ENCODE peak calls at places on chromosome 15, in six cellular contexts. T is sigmoid colon; P is effector memory CD4-positive, alpha-beta T cell; J is CD8-positive, alpha-beta memory T cell; L is RWPE2; I is astrocyte. E is an unnamed sample.

GRCh38 chr15:69609176-69609575 is 156.6 kb downstream of the RPLP1 start:
- DNase-seq in T (no peak), P (no peak), J (no peak), L (peak), I (peak), E (no peak)

GRCh38 chr15:70447081-70447480 is 316.3 kb downstream of the UACA start:
- DNase-seq in T (no peak), P (no peak), J (no peak), L (no peak), I (no peak), E (no peak)

GRCh38 chr15:69554321-69554961 is 101.8 kb downstream of the RPLP1 start:
- DNase-seq in T (no peak), P (no peak), J (no peak), L (no peak), I (no peak), E (no peak)

GRCh38 chr15:56537881-56538280 is 72.9 kb upstream of the MNS1 start:
- DNase-seq in T (no peak), P (peak), J (peak), L (peak), I (peak), E (no peak)

GRCh38 chr15:28913171-28913765 is 27.5 kb downstream of the APBA2 start:
- DNase-seq in T (peak), P (no peak), J (no peak), L (peak), I (no peak), E (no peak)

GRCh38 chr15:74454764-74455500 is 6.0 kb downstream of the UBL7 start:
- DNase-seq in T (no peak), P (no peak), J (no peak), L (no peak), I (no peak), E (no peak)

GRCh38 chr15:93072440-93073394 is 16.3 kb downstream of the RGMA start:
- DNase-seq in T (peak), P (no peak), J (no peak), L (no peak), I (peak), E (peak)

GRCh38 chr15:91882858-91883586 is 29.5 kb downstream of the SLCO3A1 start:
- DNase-seq in T (no peak), P (no peak), J (no peak), L (no peak), I (peak), E (no peak)

GRCh38 chr15:72070817-72071447 is 47.0 kb downstream of the MYO9A start:
- DNase-seq in T (no peak), P (no peak), J (no peak), L (no peak), I (no peak), E (no peak)

GRCh38 chr15:48285329-48286214 is 45.7 kb upstream of the DUT start:
- DNase-seq in T (peak), P (no peak), J (no peak), L (no peak), I (peak), E (peak)

GRCh38 chr15:20344601-20345400 is 196.8 kb downstream of the GOLGA6L6 start:
- DNase-seq in T (peak), P (no peak), J (no peak), L (peak), I (no peak), E (no peak)

GRCh38 chr15:38054488-38054887 is 120.0 kb downstream of the TMCO5A start:
- DNase-seq in T (no peak), P (no peak), J (no peak), L (no peak), I (peak), E (peak)

GRCh38 chr15:58987036-58987435 is 427 bp upstream of the RNF111 start:
- DNase-seq in T (no peak), P (no peak), J (no peak), L (no peak), I (no peak), E (no peak)

GRCh38 chr15:63341898-63342297 is 39.7 kb downstream of the CA12 start:
- DNase-seq in T (no peak), P (no peak), J (no peak), L (no peak), I (no peak), E (no peak)

GRCh38 chr15:100279849-100280248 is 61.9 kb downstream of the ADAMTS17 start:
- DNase-seq in T (no peak), P (no peak), J (no peak), L (no peak), I (no peak), E (no peak)
- H3K27ac ChIP-seq in T (no peak), P (no peak), J (no peak), L (no peak), I (no peak), E (no peak)

DNA sequence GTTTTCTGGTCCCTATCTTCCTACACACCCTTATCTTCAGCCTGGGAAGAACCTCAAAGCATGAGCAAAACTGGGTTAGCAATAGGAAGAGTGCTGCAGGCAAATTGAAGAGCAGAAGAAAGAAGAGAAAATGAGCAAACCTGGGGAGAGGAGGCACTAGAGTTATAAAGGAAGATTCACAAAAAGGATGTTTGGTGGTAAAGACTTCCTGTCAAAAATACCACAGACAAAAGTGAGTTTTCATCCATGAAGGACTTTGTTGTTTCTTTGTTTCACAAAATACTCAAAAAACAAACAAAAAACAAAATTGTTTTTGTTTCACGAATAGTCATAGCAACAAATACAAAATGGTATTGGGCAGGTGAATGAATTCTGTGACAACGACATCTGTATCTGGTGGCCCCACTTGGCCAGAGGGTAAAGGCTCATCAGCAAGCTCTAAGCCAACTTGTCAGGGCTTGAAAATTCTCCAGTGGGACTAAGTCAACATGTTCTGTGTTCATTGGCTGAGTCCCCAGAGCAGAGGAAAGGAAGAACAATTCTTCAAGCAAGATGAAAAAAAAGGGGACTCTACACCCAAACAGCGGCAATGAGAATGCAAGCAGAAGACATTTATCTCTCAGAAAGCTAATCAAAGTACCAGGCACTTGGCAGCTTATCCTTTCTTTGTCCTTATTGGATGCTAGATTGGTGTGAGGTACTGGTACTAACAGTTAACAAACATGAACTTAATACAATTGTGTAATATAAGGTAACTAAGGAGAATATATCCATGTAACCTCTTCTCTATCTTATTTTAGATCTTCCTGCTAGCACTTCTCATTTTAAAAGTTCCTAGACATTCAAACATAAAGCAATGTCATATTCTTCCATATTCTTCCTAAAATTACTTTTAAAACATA is 9.7 kb downstream of the ATP8B4 start:
- DNase-seq in T (no peak), P (no peak), J (no peak), L (no peak), I (peak), E (peak)
- H3K27ac ChIP-seq in T (no peak), P (no peak), J (no peak), L (no peak), I (no peak), E (no peak)

GRCh38 chr15:101437618-101438481 is 51.7 kb downstream of the PCSK6 start:
- DNase-seq in T (no peak), P (no peak), J (no peak), L (peak), I (no peak), E (no peak)
- H3K27ac ChIP-seq in T (no peak), P (no peak), J (no peak), L (no peak), I (no peak), E (no peak)

DNA sequence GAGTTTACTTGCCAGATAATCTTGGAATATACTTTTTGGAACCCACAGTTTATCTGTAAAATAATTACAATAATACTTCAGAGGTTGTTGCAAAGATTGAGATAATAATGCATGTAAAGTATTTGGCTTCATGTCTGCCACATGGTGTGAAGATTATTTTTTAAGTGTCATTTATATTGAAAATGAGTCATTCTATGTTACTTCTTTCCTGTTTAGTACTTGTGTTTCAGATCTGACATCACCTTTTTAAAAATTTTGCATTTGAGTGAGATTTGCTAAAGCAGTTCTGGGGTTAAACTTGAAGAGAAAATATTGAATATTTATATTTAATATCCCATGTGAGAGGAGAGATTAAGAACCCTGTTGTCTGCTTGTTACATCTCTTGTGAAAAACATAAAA is 31.2 kb downstream of the IQGAP1 start:
- DNase-seq in T (no peak), P (no peak), J (no peak), L (no peak), I (no peak), E (no peak)
- H3K27ac ChIP-seq in T (peak), P (no peak), J (no peak), L (peak), I (peak), E (no peak)

GRCh38 chr15:101316529-101316928 is 21.5 kb upstream of the SNRPA1 start:
- DNase-seq in T (no peak), P (no peak), J (no peak), L (peak), I (no peak), E (no peak)

GRCh38 chr15:101320501-101321052 is 25.5 kb upstream of the SNRPA1 start:
- DNase-seq in T (peak), P (peak), J (peak), L (peak), I (peak), E (peak)

GRCh38 chr15:101318810-101319200 is 23.8 kb upstream of the SNRPA1 start:
- DNase-seq in T (no peak), P (no peak), J (no peak), L (peak), I (no peak), E (peak)

GRCh38 chr15:101317473-101317872 is 22.4 kb upstream of the SNRPA1 start:
- DNase-seq in T (no peak), P (no peak), J (no peak), L (no peak), I (no peak), E (no peak)

GRCh38 chr15:101318147-101318809 is 23.2 kb upstream of the SNRPA1 start:
- DNase-seq in T (no peak), P (no peak), J (no peak), L (peak), I (no peak), E (no peak)
- H3K27ac ChIP-seq in T (no peak), P (no peak), J (no peak), L (no peak), I (no peak), E (no peak)

DNA sequence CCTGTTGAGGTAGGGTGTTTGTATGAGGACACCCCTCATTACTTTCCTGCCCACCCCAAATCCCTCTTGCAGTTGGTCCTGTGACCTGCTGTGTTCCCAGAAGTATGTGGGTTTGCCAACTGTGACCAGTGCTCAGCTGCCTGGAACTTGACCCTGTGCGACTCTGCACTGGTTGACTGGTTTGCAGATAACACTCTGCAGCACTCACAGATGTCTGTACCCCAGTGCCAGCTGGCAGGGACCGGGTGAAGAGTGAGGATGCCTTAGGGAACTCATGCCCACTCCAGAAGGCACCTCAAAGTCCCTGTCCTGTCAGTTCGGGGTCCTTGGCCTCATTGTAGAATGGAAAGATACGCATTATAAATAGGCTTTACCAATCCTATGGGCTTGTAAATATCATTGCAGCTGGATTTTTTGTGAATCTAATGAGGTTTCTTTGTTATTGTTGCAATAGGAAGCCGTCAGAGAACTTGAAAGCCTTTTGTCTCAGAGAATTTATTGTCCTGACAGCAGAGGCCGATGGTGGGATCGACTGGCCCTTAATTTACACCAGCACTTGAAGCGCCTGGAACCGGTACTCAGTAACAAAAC is 18.2 kb downstream of the FAN1 start:
- DNase-seq in T (no peak), P (no peak), J (no peak), L (no peak), I (peak), E (no peak)
- H3K27ac ChIP-seq in T (peak), P (no peak), J (no peak), L (no peak), I (peak), E (no peak)

DNA sequence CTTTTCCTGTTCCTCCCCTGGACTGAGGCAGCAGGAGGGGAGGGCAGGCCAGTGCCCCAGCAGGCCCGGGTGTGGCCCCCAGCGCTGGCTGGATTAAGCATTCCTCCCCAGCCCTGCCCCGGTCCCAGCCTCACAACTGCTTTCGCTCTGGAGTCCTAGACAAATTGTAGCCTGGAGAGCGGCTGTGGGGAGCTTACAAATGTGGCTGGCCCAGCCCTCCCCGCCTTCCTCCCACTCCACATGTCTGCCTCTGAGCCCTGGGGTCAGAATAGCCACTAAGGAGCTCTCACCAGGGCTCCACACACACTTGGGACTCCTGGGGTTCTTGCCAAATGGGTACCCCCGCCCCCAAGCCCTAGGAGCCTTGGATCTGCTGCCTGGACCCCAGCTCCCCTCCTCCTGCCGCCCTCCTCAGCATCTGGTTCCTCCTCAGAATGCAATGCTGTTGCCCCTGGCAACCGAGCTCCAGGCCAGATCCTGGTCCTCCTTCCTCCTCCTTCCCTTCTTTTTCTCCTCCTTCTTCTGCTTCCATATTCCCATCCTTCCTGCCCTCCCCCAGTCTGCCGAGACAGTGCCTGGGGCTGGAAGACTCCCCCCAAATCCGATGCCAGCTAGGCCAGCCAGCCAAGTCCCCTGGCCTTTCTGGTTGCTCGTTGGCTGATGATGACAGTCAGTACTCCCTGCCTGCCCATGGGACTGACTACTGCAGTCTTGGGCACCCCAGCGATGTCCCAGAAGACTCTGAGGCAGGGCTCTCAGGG is 91.1 kb downstream of the LINGO1 start:
- DNase-seq in T (peak), P (no peak), J (no peak), L (peak), I (no peak), E (peak)
- H3K27ac ChIP-seq in T (no peak), P (no peak), J (no peak), L (no peak), I (no peak), E (no peak)

E was measured in cardiac muscle cell.